ENCODE peak calls at places on chromosomes 11 and 22, in five cellular contexts. R, M, F, E and K are unnamed samples.

GRCh38 chr11:84173078-84173477 is 886.9 kb upstream of the CCDC90B start:
- DNase-seq in E (no peak), F (no peak), R (no peak), M (no peak), K (no peak)

GRCh38 chr22:46390652-46391301 is 55.3 kb downstream of the TRMU start:
- DNase-seq in E (peak; percentile 47), F (peak; percentile 78), R (peak; percentile 48), M (peak; percentile 75), K (peak; percentile 29)

GRCh38 chr22:22463855-22464540 is 44.5 kb downstream of the ZNF280B start:
- DNase-seq in M (peak; percentile 35), E (peak; percentile 82), R (peak; percentile 47), F (no peak), K (no peak)

GRCh38 chr11:2762031-2762380 is 62.2 kb upstream of the KCNQ1OT1 start:
- DNase-seq in E (no peak), M (no peak), R (no peak), F (peak; percentile 6), K (no peak)

GRCh38 chr22:25656724-25657123 is 85.3 kb upstream of the MYO18B start:
- DNase-seq in F (no peak), M (no peak), E (no peak), R (no peak), K (no peak)

GRCh38 chr22:32584650-32585049 is 110.0 kb downstream of the FBXO7 start:
- DNase-seq in M (no peak), E (peak; percentile 76), F (no peak), R (no peak), K (no peak)

GRCh38 chr11:89381094-89381493 is 110.1 kb downstream of the NOX4 start:
- DNase-seq in R (no peak), M (no peak), E (no peak), F (peak; percentile 33), K (no peak)

GRCh38 chr22:47064416-47064815 is 302.0 kb downstream of the TBC1D22A start:
- DNase-seq in R (no peak), M (no peak), E (no peak), F (no peak), K (no peak)

GRCh38 chr11:133476570-133477262 is 55.6 kb downstream of the OPCML start:
- DNase-seq in R (no peak), E (no peak), F (no peak), M (no peak), K (no peak)

GRCh38 chr11:69985654-69986420 is 92.3 kb upstream of the ANO1 start:
- DNase-seq in R (no peak), M (no peak), F (peak; percentile 43), E (no peak), K (no peak)

GRCh38 chr22:38181453-38182200 is at the start of gene PLA2G6:
- DNase-seq in F (peak; percentile 99), M (peak; percentile 99), E (peak; percentile 95), R (peak; percentile 99), K (peak; percentile 99)
- TF ChIP-seq POLR2A in F (no peak), M (no peak), E (peak; percentile 68), R (peak; percentile 60), K (peak; percentile 69)

GRCh38 chr11:408154-409007 is 6.4 kb downstream of the SIGIRR start:
- DNase-seq in M (no peak), E (no peak), F (peak; percentile 25), R (no peak), K (no peak)

GRCh38 chr11:405323-405975 is 9.3 kb downstream of the SIGIRR start:
- DNase-seq in F (peak; percentile 63), E (no peak), M (peak; percentile 64), R (no peak), K (peak; percentile 46)

GRCh38 chr11:407651-408080 is 7.1 kb downstream of the SIGIRR start:
- DNase-seq in F (no peak), M (no peak), E (no peak), R (no peak), K (no peak)

GRCh38 chr11:405976-406795 is 8.6 kb downstream of the SIGIRR start:
- DNase-seq in F (peak; percentile 42), E (no peak), R (no peak), M (no peak), K (no peak)

GRCh38 chr11:406796-407650 is 7.8 kb downstream of the SIGIRR start:
- DNase-seq in R (peak; percentile 53), F (peak; percentile 89), E (peak; percentile 40), M (peak; percentile 78), K (peak; percentile 74)
- H3K4me3 ChIP-seq in R (peak overlapping the region; percentile 32), F (peak overlapping the region; percentile 76), E (peak overlapping the region; percentile 72), M (peak overlapping the region; percentile 52), K (peak overlapping the region; percentile 53)

GRCh38 chr11:126635511-126635910 is 280.0 kb downstream of the ST3GAL4 start:
- DNase-seq in F (no peak), R (no peak), M (no peak), E (no peak), K (no peak)

GRCh38 chr11:126638663-126639062 is 283.2 kb downstream of the ST3GAL4 start:
- DNase-seq in M (no peak), E (no peak), R (no peak), F (no peak), K (no peak)

GRCh38 chr11:126634963-126635362 is 279.5 kb downstream of the ST3GAL4 start:
- DNase-seq in E (no peak), F (no peak), R (no peak), M (no peak), K (no peak)

GRCh38 chr11:126637800-126638175 is 282.3 kb downstream of the ST3GAL4 start:
- DNase-seq in M (no peak), R (no peak), E (no peak), F (no peak), K (no peak)

DNA sequence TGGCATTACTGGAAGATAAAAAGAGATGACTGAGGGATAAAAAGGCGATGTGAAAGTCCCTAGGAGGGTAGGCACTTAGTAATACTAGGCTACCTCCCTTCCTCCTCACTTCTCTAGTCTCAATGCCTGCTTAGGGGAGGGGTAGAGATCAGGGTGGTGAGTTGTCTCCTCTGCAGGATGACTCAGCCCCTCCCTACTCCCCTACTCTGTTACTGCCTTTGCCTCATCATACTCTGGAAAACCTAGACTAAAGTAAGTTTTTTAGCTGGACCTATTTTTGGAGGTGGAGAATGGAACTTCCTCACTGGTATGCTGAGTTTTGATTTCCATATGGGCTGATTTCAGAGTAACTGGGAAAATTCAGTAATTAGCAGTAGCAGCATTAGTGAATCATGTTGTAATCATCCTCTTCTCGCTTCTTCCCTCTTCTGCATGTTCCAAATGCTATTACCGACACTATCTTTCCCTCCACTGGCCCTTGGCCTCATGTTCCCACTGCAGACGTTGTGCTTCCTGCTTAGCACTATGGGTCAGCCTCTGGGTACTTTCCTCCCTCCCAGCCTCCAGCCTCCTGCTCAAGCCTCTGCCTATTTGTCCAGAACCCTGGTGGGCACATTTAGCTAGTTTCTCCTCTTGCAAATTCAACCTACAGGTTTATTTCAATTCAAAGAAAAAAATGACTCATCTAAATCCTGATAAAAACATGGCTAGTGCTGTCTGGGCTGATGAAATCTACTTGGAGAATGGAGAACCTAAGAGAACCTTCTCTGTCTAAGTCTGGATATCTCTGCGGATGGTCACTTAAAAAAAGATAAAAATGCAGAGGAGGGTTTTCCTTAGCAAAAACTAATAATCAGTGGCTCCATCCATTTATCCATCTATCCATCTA is 281.7 kb downstream of the ST3GAL4 start:
- DNase-seq in R (no peak), M (no peak), F (no peak), E (no peak), K (no peak)
- TF ChIP-seq POLR2A in R (no peak), M (no peak), F (no peak), E (no peak), K (no peak)

DNA sequence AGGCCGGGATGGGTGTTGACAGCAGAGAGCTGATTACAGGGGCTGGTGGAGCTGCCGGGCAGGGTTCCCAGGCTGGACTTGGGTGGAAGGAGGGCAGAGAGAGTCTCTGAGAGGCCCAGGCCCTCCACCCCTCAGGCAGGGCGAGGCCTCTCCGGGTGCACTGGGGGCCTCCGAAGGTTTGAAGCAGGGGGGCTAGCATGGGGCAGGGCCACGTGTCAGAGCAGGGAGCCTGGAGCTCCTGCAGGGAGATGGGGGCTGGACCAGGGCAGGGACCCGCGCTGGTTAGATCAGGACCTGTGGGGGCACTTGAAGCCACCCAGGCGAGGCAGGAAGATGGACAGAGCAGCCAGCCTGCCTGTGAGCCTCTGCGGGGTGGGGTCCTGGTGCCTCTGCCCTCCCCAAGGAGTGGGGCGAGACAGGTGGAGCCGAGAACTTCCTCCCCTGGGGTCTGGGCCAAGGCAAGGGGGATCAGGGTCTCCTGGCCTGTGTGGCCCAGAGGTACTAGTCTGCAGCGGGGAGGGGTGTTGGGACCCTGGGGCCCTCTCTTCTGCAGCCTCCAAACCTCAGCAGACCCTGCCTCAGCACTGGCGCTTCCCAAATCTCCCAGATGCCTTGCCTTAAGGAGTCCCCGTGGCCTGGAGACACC is 911 bp downstream of the PANX2 start:
- DNase-seq in M (no peak), F (peak; percentile 29), E (no peak), R (peak; percentile 38), K (no peak)
- H3K4me3 ChIP-seq in M (peak overlapping the region; percentile 64), F (no peak overlapping the region), E (no peak overlapping the region), R (peak overlapping the region; percentile 50), K (no peak overlapping the region)